ENCODE peak calls at places on chromosomes 3 and 15, in seven cellular contexts. E is CD8-positive, alpha-beta T cell; N is AG10803; P is lung; Y is fibroblast of mammary gland; R is neural crest cell; V is mesothelial cell of epicardium. B is an unnamed sample.

GRCh38 chr3:147411777-147412176 is 2.6 kb downstream of the ZIC1 start:
- DNase-seq in R (no peak), E (no peak), Y (no peak), N (no peak), V (no peak), P (no peak), B (no peak)

GRCh38 chr3:73729969-73730440 is 105.3 kb upstream of the PDZRN3 start:
- DNase-seq in E (no peak), R (no peak), V (no peak), Y (peak; percentile 20), N (no peak), P (peak; percentile 48), B (no peak)

GRCh38 chr15:61715082-61715481 is 345.2 kb downstream of the VPS13C start:
- DNase-seq in N (no peak), Y (peak; percentile 48), V (no peak), R (no peak), E (no peak), P (no peak), B (no peak)

GRCh38 chr3:123319760-123320159 is 118.0 kb downstream of the SEC22A start:
- DNase-seq in Y (no peak), E (no peak), V (no peak), R (peak; percentile 5), N (no peak), P (no peak), B (no peak)

GRCh38 chr3:26484140-26484539 is 138.4 kb upstream of the LRRC3B start:
- DNase-seq in R (no peak), N (no peak), V (no peak), Y (no peak), E (no peak), P (no peak), B (no peak)

GRCh38 chr3:72738752-72739520 is 109.3 kb downstream of the SHQ1 start:
- DNase-seq in P (peak; percentile 47), N (peak; percentile 6), R (peak; percentile 52), V (peak; percentile 74), E (peak; percentile 85), Y (no peak), B (peak; percentile 92)

GRCh38 chr3:194075802-194076460 is 60.0 kb upstream of the HES1 start:
- DNase-seq in V (no peak), Y (no peak), E (no peak), R (peak; percentile 34), P (no peak), N (no peak), B (no peak)

GRCh38 chr15:33565099-33565498 is 254.3 kb downstream of the RYR3 start:
- DNase-seq in R (no peak), P (peak; percentile 39), N (peak; percentile 26), V (no peak), Y (peak; percentile 83), E (no peak), B (no peak)

GRCh38 chr15:64911317-64912186 is at the start of gene ANKDD1A:
- DNase-seq in N (peak; percentile 30), Y (peak; percentile 34), P (peak; percentile 46), E (peak; percentile 51), V (peak; percentile 76), R (peak; percentile 62), B (peak; percentile 85)

GRCh38 chr3:112579697-112580096 is 17.9 kb downstream of the SLC35A5 start:
- DNase-seq in N (peak; percentile 84), E (no peak), P (no peak), Y (peak; percentile 51), V (no peak), R (no peak), B (no peak)

GRCh38 chr3:33372218-33373081 is 67.8 kb downstream of the UBP1 start:
- DNase-seq in N (peak; percentile 42), E (peak; percentile 53), Y (peak; percentile 75), P (no peak), V (peak; percentile 44), R (peak; percentile 48), B (peak; percentile 50)

GRCh38 chr15:25693321-25694237 is 169.5 kb downstream of the ATP10A start:
- DNase-seq in E (no peak), Y (peak; percentile 39), V (no peak), N (peak; percentile 34), R (peak; percentile 43), P (no peak), B (no peak)

GRCh38 chr15:25694238-25694584 is 168.9 kb downstream of the ATP10A start:
- DNase-seq in V (no peak), Y (no peak), P (no peak), R (no peak), N (no peak), E (no peak), B (no peak)

GRCh38 chr15:25690673-25691543 is 172.2 kb downstream of the ATP10A start:
- DNase-seq in V (no peak), R (no peak), N (peak; percentile 88), Y (peak; percentile 89), E (no peak), P (no peak), B (no peak)

GRCh38 chr15:25689592-25689991 is 173.5 kb downstream of the ATP10A start:
- DNase-seq in R (no peak), E (no peak), V (no peak), N (no peak), Y (no peak), P (no peak), B (no peak)

GRCh38 chr15:25691544-25692430 is 171.3 kb downstream of the ATP10A start:
- DNase-seq in N (peak; percentile 32), V (no peak), P (no peak), Y (peak; percentile 59), R (no peak), E (no peak), B (no peak)
- TF ChIP-seq CTCF in N (peak; percentile 47), V (no peak), P (no peak), Y (peak; percentile 55), R (peak; percentile 31), E (no peak), B (no peak)

DNA sequence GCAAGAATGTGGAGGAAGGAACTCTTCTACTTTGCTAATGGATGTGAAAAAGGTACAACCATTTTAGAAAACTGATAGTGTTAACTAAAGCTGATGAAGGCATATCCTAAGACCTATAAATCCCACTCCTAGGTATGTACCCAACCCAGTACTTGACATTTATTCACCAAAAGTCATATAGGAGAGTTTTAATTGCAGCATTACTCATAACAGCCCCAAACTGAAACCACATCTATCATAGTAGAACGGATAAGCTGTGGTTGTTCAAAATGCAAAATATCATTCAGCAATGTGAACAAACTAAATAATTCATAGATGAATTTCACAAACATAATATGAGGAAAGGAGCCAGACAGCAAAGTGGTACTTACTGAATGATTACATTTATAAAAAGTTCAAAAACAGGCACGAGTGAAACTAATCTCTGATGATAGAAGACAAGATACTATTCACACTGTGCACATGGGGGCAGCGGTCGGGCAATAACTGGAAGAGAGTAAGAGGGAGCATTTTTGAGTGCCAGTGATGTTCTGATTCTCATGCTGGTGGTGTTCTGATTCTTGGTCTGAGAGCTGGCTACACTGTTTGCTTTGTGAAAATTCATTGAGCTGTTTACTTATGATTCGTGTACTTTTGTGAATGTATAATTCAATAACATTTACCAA is 34.3 kb downstream of the GOLIM4 start:
- DNase-seq in V (no peak), Y (no peak), P (no peak), R (no peak), N (no peak), E (no peak), B (peak; percentile 15)
- TF ChIP-seq CTCF in V (no peak), Y (peak; percentile 1), P (no peak), R (no peak), N (peak; percentile 21), E (no peak), B (no peak)

DNA sequence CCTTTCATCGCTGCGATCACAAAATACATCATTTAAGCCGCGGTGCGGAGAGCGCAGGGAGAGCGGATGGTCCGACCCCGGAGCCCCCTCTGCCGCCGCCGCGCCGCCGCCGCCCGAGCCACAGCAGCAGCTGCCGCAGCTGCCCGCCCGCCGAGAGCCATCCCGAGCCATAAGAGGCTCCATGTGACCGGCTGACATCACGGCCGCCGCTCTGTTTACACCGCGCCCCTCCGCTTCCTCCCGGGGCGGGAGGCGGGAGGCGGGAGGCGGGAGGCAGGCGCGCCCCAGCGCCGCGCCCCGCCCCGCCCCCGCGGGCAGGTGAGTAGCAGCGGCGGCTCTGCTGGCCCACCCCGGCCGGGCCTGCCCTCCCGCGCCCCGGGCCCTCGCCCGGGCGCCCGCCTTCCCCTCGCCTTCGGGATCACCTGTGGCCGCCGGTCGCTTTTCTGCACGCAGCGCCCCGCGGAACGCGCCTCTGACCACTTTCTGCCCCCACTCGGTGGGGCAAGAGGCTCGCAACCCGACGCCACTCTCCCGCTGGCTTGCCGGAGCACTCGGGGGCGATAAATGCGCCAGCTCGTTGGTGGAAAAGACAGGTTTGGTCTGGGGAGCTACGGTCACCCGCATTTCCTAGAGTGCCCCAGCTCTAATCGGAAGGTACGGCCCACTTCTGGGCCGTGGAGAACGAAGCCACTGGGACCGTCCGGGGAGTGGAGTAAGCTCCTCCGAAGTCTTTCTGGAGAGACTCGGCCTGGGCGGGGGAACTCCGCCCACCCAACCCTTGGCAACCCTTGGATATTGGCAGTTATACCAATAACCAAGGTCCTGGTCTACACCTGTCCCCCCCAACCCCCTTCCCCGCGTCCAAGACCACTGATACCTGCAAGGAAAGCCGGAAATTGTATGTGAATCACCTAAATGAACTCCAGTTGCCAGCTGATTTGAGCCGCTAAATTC is 113.7 kb upstream of the ICE2 start:
- DNase-seq in Y (peak; percentile 63), E (peak; percentile 91), R (peak; percentile 56), P (peak; percentile 82), V (peak; percentile 76), N (peak; percentile 76), B (peak; percentile 90)
- TF ChIP-seq CTCF in Y (no peak), E (no peak), R (peak; percentile 40), P (no peak), V (no peak), N (peak; percentile 8), B (peak; percentile 16)

DNA sequence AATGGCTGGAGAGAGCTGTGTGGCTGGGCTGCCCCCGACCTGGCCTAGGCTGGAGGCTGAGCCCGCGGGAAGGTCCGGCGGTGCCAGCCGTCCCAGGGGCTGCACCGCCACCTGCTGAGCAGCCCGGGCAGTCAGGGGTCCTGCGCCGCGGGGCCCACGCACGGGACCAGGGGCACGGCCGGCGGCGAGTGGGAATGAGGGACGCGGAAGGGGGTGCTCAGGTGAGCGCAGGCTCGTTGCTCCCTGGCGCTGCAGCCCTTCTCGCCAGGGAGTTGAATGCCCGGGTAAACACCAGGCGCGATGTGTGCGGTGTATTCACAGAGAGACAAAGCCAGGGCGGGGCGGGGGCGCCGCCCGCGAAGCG is 666 bp upstream of the SEMA3F start:
- DNase-seq in Y (no peak), V (peak; percentile 62), P (no peak), E (no peak), R (peak; percentile 22), N (no peak), B (no peak)
- TF ChIP-seq CTCF in Y (no peak), V (no peak), P (peak; percentile 14), E (no peak), R (peak; percentile 29), N (no peak), B (peak; percentile 31)

GRCh38 chr3:86815880-86816279 is 175.1 kb downstream of the VGLL3 start:
- DNase-seq in V (no peak), E (no peak), N (peak; percentile 57), P (no peak), Y (no peak), R (no peak), B (no peak)
- TF ChIP-seq CTCF in V (no peak), E (no peak), N (no peak), P (no peak), Y (no peak), R (no peak), B (no peak)

GRCh38 chr15:69410290-69410874 is 3.8 kb upstream of the KIF23 start:
- DNase-seq in P (no peak), N (peak; percentile 29), R (no peak), Y (no peak), E (no peak), V (no peak), B (no peak)
- TF ChIP-seq CTCF in P (no peak), N (peak; percentile 46), R (no peak), Y (peak; percentile 28), E (no peak), V (no peak), B (no peak)